ENCODE peak calls at places on chromosomes 2 and 18, in six cellular contexts. D is cardiac fibroblast, H is HFFc6, C is epithelial cell of esophagus, Q is SK-N-SH, L is fibroblast of mammary gland. M is an unnamed sample.

GRCh38 chr2:218168635-218169462 is 2.1 kb upstream of the CXCR1 start:
- DNase-seq in L (peak; percentile 33), Q (peak; percentile 54), D (peak; percentile 39), C (peak; percentile 53), H (no peak), M (peak; percentile 71)

GRCh38 chr18:24490545-24490944 is 30.1 kb downstream of the HRH4 start:
- DNase-seq in Q (peak; percentile 12), C (no peak), L (no peak), H (peak; percentile 13), D (no peak), M (no peak)

GRCh38 chr2:220504890-220505564 is 877.6 kb downstream of the SLC4A3 start:
- DNase-seq in L (peak; percentile 72), H (peak; percentile 51), Q (no peak), C (peak; percentile 93), D (peak; percentile 37), M (peak; percentile 38)

GRCh38 chr2:1627628-1628371 is 116.5 kb downstream of the PXDN start:
- DNase-seq in H (no peak), C (no peak), D (no peak), Q (no peak), L (no peak), M (no peak)

GRCh38 chr2:215931256-215931903 is 82.0 kb downstream of the MREG start:
- DNase-seq in C (peak; percentile 81), D (peak; percentile 86), L (peak; percentile 85), Q (peak; percentile 62), H (peak; percentile 68), M (peak; percentile 82)

GRCh38 chr2:53210538-53210937 is 557.1 kb upstream of the CHAC2 start:
- DNase-seq in C (no peak), H (no peak), Q (no peak), L (no peak), D (no peak), M (no peak)

GRCh38 chr2:164145093-164145987 is 409.5 kb upstream of the FIGN start:
- DNase-seq in Q (no peak), C (no peak), D (peak; percentile 8), L (peak; percentile 65), H (no peak), M (peak; percentile 34)

GRCh38 chr2:225989809-225990208 is 590.3 kb downstream of the NYAP2 start:
- DNase-seq in Q (no peak), L (no peak), H (no peak), D (no peak), C (no peak), M (no peak)

GRCh38 chr2:221570321-221571107 is 1.6 kb downstream of the EPHA4 start:
- DNase-seq in L (peak; percentile 31), C (peak; percentile 55), D (peak; percentile 21), H (no peak), Q (peak; percentile 3), M (no peak)

GRCh38 chr2:240390091-240391073 is 45.1 kb upstream of the GPC1 start:
- DNase-seq in C (no peak), L (no peak), H (no peak), Q (no peak), D (no peak), M (no peak)

GRCh38 chr2:45778720-45779171 is 127.3 kb downstream of the PRKCE start:
- DNase-seq in L (peak; percentile 78), H (peak; percentile 40), C (peak; percentile 82), D (peak; percentile 81), Q (peak; percentile 86), M (peak; percentile 75)

GRCh38 chr18:7725473-7725872 is 158.4 kb downstream of the PTPRM start:
- DNase-seq in C (no peak), Q (no peak), H (no peak), D (no peak), L (no peak), M (no peak)

GRCh38 chr2:160651416-160652200 is 158.0 kb upstream of the RBMS1 start:
- DNase-seq in D (peak; percentile 60), H (no peak), Q (no peak), L (peak; percentile 79), C (no peak), M (no peak)

GRCh38 chr2:39719317-39719716 is 53.6 kb downstream of the TMEM178A start:
- DNase-seq in L (no peak), Q (no peak), D (no peak), C (no peak), H (no peak), M (no peak)

GRCh38 chr2:46225150-46225480 is 72.1 kb upstream of the EPAS1 start:
- DNase-seq in Q (no peak), D (no peak), C (no peak), H (no peak), L (no peak), M (no peak)

GRCh38 chr2:98795903-98796676 is 65.2 kb upstream of the MGAT4A start:
- DNase-seq in C (peak; percentile 42), H (no peak), L (no peak), D (no peak), Q (no peak), M (no peak)

GRCh38 chr2:8244634-8245033 is 437.2 kb upstream of the ID2 start:
- DNase-seq in L (no peak), H (no peak), C (no peak), D (no peak), Q (no peak), M (no peak)

GRCh38 chr2:61854435-61855177 is 746 bp upstream of the FAM161A start:
- DNase-seq in C (peak; percentile 98), L (peak; percentile 97), Q (peak; percentile 91), D (peak; percentile 98), H (peak; percentile 94), M (peak; percentile 98)
- TF ChIP-seq CTCF in C (no peak), L (no peak), Q (no peak), D (no peak), H (peak; percentile 20), M (no peak)

DNA sequence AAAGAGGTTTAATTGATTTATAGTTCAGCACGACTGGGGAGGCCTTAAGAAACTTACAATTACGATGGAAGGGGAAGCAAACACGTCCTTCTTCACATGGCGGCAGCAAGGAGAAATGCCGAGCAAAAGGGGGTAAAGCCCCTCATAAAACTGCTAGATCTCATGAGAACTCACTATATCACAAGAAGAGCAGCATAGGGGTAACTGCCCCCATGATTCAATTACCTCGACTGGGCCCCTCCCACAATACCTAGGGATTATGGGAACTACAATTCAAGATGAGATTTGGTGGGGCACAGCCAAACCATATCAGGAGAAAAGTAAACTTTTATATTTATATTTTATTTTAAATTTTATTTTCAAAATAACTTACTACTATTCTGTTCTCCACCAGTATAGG is 272.0 kb downstream of the MYCN start:
- DNase-seq in D (no peak), H (no peak), Q (no peak), L (no peak), C (no peak), M (no peak)
- TF ChIP-seq CTCF in D (no peak), H (no peak), Q (no peak), L (no peak), C (no peak), M (no peak)

GRCh38 chr2:173288561-173288960 is 66.1 kb upstream of the CDCA7 start:
- DNase-seq in H (peak; percentile 39), Q (no peak), C (peak; percentile 90), D (peak; percentile 23), L (peak; percentile 64), M (peak; percentile 19)

GRCh38 chr2:173287594-173287993 is 67.1 kb upstream of the CDCA7 start:
- DNase-seq in C (no peak), H (no peak), Q (no peak), L (no peak), D (no peak), M (no peak)

GRCh38 chr2:173282795-173283545 is 71.7 kb upstream of the CDCA7 start:
- DNase-seq in L (no peak), Q (no peak), H (no peak), D (no peak), C (peak; percentile 70), M (no peak)

GRCh38 chr2:173290046-173290445 is 64.6 kb upstream of the CDCA7 start:
- DNase-seq in H (no peak), Q (no peak), L (no peak), D (peak; percentile 27), C (no peak), M (no peak)

GRCh38 chr2:173286153-173286809 is 68.4 kb upstream of the CDCA7 start:
- DNase-seq in H (no peak), C (no peak), D (no peak), Q (no peak), L (no peak), M (no peak)
- TF ChIP-seq CTCF in H (no peak), C (no peak), D (no peak), Q (no peak), L (no peak), M (no peak)

GRCh38 chr2:153575171-153575853 is 96.8 kb upstream of the RPRM start:
- DNase-seq in L (no peak), C (no peak), H (no peak), Q (no peak), D (no peak), M (peak; percentile 2)
- TF ChIP-seq CTCF in L (no peak), C (no peak), H (no peak), Q (no peak), D (no peak), M (no peak)

GRCh38 chr18:60667016-60667415 is 294.4 kb upstream of the MC4R start:
- DNase-seq in H (no peak), C (peak; percentile 62), L (no peak), Q (no peak), D (no peak), M (no peak)

GRCh38 chr18:60664736-60665135 is 292.2 kb upstream of the MC4R start:
- DNase-seq in C (no peak), Q (no peak), L (no peak), H (no peak), D (no peak), M (no peak)

GRCh38 chr18:60663060-60663989 is 290.8 kb upstream of the MC4R start:
- DNase-seq in D (no peak), C (no peak), Q (no peak), H (no peak), L (no peak), M (no peak)

GRCh38 chr18:60671022-60671421 is 298.4 kb upstream of the MC4R start:
- DNase-seq in L (no peak), D (no peak), C (no peak), Q (no peak), H (no peak), M (no peak)

GRCh38 chr18:60668583-60668982 is 296.0 kb upstream of the MC4R start:
- DNase-seq in H (no peak), C (no peak), D (no peak), Q (no peak), L (no peak), M (no peak)
- TF ChIP-seq CTCF in H (no peak), C (peak; percentile 30), D (no peak), Q (peak; percentile 36), L (no peak), M (peak; percentile 36)

GRCh38 chr2:134375935-134376334 is 122.1 kb downstream of the MGAT5 start:
- DNase-seq in C (peak; percentile 71), L (peak; percentile 73), Q (peak; percentile 23), D (peak; percentile 69), H (peak; percentile 71), M (peak; percentile 52)
- TF ChIP-seq CTCF in C (peak; percentile 73), L (peak; percentile 29), Q (peak; percentile 34), D (peak; percentile 30), H (peak; percentile 71), M (peak; percentile 22)

GRCh38 chr2:178193823-178194599 is at the start of gene OSBPL6:
- DNase-seq in C (peak; percentile 93), L (peak; percentile 74), H (peak; percentile 78), D (peak; percentile 93), Q (peak; percentile 97), M (peak; percentile 84)
- TF ChIP-seq CTCF in C (peak; percentile 7), L (no peak), H (peak; percentile 68), D (no peak), Q (peak; percentile 8), M (peak; percentile 9)